ENCODE peak calls at places on chromosomes 6 and 20, in ten cellular contexts. P, G, T, A, M, H, S, O, Y and V are unnamed samples.
A peak's percentile ranks its signal among the peaks of the same experiment; 100 is the strongest.

GRCh38 chr6:41167173-41167963 is 4.5 kb upstream of the TREM2 start:
- DNase-seq in P (no peak), G (no peak), T (no peak), A (no peak), M (no peak), H (no peak), S (no peak), O (no peak), Y (no peak), V (peak; percentile 14)

GRCh38 chr20:50379049-50379990 is 130.9 kb upstream of the PTPN1 start:
- DNase-seq in P (no peak), G (peak; percentile 95), T (peak; percentile 95), A (peak; percentile 92), M (peak; percentile 96), H (peak; percentile 86), S (peak; percentile 92), O (peak; percentile 94), Y (peak; percentile 87), V (peak; percentile 83)

GRCh38 chr6:108578595-108579038 is 17.9 kb downstream of the FOXO3 start:
- DNase-seq in P (no peak), G (no peak), T (no peak), A (no peak), M (no peak), H (peak; percentile 79), S (no peak), O (no peak), Y (no peak), V (no peak)

GRCh38 chr20:17952692-17953684 is 15.6 kb downstream of the SNX5 start:
- DNase-seq in P (no peak), G (no peak), T (no peak), A (no peak), M (no peak), H (no peak), S (no peak), O (no peak), Y (no peak), V (peak; percentile 70)

GRCh38 chr20:62966212-62967148 is 14.0 kb downstream of the SLC17A9 start:
- DNase-seq in P (no peak), G (no peak), T (no peak), A (no peak), M (no peak), H (peak; percentile 44), S (no peak), O (no peak), Y (no peak), V (no peak)

GRCh38 chr6:34806738-34807453 is 15.0 kb downstream of the BLTP3A start:
- DNase-seq in P (no peak), G (no peak), T (no peak), A (no peak), M (no peak), H (no peak), S (no peak), O (no peak), Y (no peak), V (no peak)

GRCh38 chr6:34393191-34393967 is 910 bp upstream of the NUDT3 start:
- DNase-seq in P (no peak), G (no peak), T (no peak), A (no peak), M (no peak), H (no peak), S (no peak), O (no peak), Y (no peak), V (no peak)

GRCh38 chr6:111765681-111766523 is 107.3 kb downstream of the FYN start:
- DNase-seq in P (no peak), G (no peak), T (no peak), A (no peak), M (no peak), H (no peak), S (no peak), O (no peak), Y (no peak), V (no peak)

GRCh38 chr20:11549172-11550117 is 368.2 kb upstream of the BTBD3 start:
- DNase-seq in P (no peak), G (no peak), T (no peak), A (no peak), M (no peak), H (no peak), S (no peak), O (peak; percentile 38), Y (no peak), V (no peak)

GRCh38 chr20:20452254-20452676 is 84.4 kb downstream of the INSM1 start:
- DNase-seq in P (no peak), G (peak; percentile 45), T (peak; percentile 59), A (peak; percentile 54), M (peak; percentile 27), H (no peak), S (peak; percentile 35), O (no peak), Y (no peak), V (no peak)

DNA sequence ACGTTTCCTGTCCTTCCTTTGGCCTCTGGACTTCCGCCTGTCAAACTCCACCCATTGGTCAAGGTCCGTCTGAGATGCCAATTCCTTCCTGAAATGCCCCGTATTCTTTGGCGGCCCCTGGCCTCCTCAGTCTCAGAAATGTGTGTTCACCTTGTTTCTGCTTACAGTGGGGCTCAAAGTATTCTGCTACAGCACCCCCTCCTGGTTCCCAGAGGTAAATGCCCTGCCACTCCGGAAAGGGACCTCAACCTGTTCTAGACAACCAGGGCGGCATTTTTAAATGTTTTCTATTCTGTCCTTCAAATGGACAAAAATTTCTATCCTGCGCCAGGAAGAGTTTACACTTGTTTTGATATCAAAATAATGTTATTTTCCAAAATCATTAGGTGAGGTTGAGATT is 12.1 kb upstream of the PAX1 start:
- DNase-seq in P (no peak), G (no peak), T (no peak), A (no peak), M (no peak), H (no peak), S (no peak), O (no peak), Y (no peak), V (peak; percentile 48)
- TF ChIP-seq CTCF in P (peak; percentile 6), G (no peak), T (no peak), A (no peak), M (no peak), H (no peak), S (no peak), O (no peak), Y (no peak), V (peak; percentile 66)

DNA sequence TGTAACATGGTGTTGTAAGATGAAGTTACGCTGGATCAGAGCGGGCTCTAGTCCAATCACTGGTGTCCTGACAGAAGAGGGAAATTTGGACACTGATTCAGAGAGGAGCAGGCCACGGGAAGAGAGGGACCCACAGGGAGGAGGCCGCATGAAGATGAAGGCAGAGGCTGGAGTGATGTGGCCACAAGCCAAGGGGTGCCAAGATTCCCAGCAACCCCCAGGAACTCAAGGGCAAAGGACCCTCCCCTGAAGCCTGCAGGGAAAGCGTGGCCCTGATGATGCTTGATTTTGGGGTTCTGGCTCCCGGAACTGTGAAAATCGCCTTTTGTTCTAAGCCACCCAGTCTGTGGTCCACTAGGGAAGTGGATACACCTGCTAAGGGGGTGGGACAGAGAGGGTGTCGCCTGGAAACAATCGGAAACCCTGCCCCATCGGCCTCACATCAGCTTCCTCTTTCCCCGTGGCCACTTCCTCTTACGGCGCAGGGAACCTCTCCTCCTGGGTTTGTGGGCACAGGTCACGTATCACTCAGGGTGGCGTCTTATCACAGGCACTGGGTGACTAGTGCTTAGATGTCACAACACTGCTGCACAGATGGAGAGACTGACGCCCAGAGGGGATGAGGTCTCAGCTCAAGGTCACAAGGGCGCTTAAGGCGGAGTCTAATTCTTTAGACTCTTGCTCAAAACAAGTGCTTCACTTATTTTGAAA is 58.0 kb downstream of the SULF2 start:
- DNase-seq in P (no peak), G (peak; percentile 40), T (peak; percentile 76), A (peak; percentile 62), M (no peak), H (peak; percentile 79), S (peak; percentile 28), O (no peak), Y (no peak), V (no peak)
- TF ChIP-seq POLR2A in P (no peak), G (no peak), T (no peak), A (no peak), M (no peak), H (no peak), S (no peak), O (no peak), Y (no peak), V (no peak)

GRCh38 chr6:155292711-155293110 is 21.6 kb downstream of the TFB1M start:
- DNase-seq in P (no peak), G (no peak), T (no peak), A (no peak), M (no peak), H (no peak), S (no peak), O (no peak), Y (no peak), V (no peak)
- TF ChIP-seq CTCF in P (no peak), G (no peak), T (no peak), A (no peak), M (no peak), H (no peak), S (no peak), O (no peak), Y (no peak), V (no peak)

GRCh38 chr6:14134211-14134910 is 16.8 kb downstream of the CD83 start:
- DNase-seq in P (no peak), G (no peak), T (no peak), A (no peak), M (no peak), H (no peak), S (no peak), O (no peak), Y (no peak), V (no peak)

GRCh38 chr6:14131579-14131978 is 14.0 kb downstream of the CD83 start:
- DNase-seq in P (no peak), G (no peak), T (no peak), A (no peak), M (no peak), H (no peak), S (no peak), O (no peak), Y (no peak), V (no peak)

GRCh38 chr6:14132244-14133220 is 15.0 kb downstream of the CD83 start:
- DNase-seq in P (no peak), G (no peak), T (no peak), A (no peak), M (no peak), H (no peak), S (no peak), O (no peak), Y (no peak), V (no peak)

GRCh38 chr6:14130431-14131075 is 13.0 kb downstream of the CD83 start:
- DNase-seq in P (no peak), G (no peak), T (no peak), A (no peak), M (no peak), H (no peak), S (peak; percentile 57), O (no peak), Y (no peak), V (peak; percentile 10)

DNA sequence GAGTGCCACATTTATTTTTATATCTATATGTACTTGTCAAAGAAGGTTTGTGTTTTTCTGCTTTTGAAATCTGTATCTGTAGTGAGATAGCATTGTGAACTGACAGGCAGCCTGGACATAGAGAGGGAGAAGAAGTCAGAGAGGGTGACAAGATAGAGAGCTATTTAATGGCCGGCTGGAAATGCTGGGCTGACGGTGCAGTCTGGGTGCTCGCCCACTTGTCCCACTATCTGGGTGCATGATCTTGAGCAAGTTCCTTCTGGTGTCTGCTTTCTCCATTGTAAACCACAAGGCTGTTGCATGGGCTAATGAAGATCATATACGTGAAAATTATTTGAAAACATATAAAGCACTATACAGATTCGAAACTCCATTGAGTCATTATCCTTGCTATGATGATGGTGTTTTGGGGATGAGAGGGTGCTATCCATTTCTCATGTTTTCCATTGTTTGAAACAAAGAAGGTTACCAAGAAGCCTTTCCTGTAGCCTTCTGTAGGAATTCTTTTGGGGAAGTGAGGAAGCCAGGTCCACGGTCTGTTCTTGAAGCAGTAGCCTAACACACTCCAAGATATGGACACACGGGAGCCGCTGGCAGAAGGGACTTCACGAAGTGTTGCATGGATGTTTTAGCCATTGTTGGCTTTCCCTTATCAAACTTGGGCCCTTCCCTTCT is 18.4 kb downstream of the CD83 start:
- DNase-seq in P (no peak), G (no peak), T (no peak), A (no peak), M (no peak), H (no peak), S (no peak), O (no peak), Y (no peak), V (no peak)
- TF ChIP-seq POLR2A in P (no peak), G (no peak), T (no peak), A (no peak), M (no peak), H (no peak), S (no peak), O (no peak), Y (no peak), V (no peak)